ENCODE peak calls at places on chromosome 15, in five cellular contexts. G is PC-3, H is T-helper 2 cell, M is NCI-H2081, Y is colonic mucosa. A is an unnamed sample.
A peak's percentile ranks its signal among the peaks of the same experiment; 100 is the strongest.

GRCh38 chr15:80736571-80736970 is 41.5 kb downstream of the ABHD17C start:
- DNase-seq in M (peak; percentile 47), H (no peak), Y (no peak), G (no peak), A (peak; percentile 26)

GRCh38 chr15:73948982-73949381 is 22.7 kb downstream of the LOXL1 start:
- DNase-seq in G (no peak), Y (no peak), M (no peak), H (no peak), A (no peak)

GRCh38 chr15:94607176-94607654 is 375.9 kb downstream of the MCTP2 start:
- DNase-seq in G (no peak), Y (no peak), M (no peak), H (no peak), A (no peak)

GRCh38 chr15:31065824-31066223 is 35.7 kb downstream of the TRPM1 start:
- DNase-seq in Y (no peak), G (peak; percentile 52), H (no peak), M (no peak), A (no peak)

GRCh38 chr15:57213783-57214366 is 162.4 kb upstream of the CGNL1 start:
- DNase-seq in G (peak; percentile 55), M (peak; percentile 39), Y (no peak), H (no peak), A (peak; percentile 54)

GRCh38 chr15:31175484-31175883 is 74.0 kb upstream of the TRPM1 start:
- DNase-seq in Y (no peak), H (no peak), M (no peak), G (no peak), A (no peak)

GRCh38 chr15:99408236-99409096 is 157.2 kb downstream of the LRRC28 start:
- DNase-seq in G (no peak), H (no peak), M (no peak), Y (no peak), A (no peak)

GRCh38 chr15:101296418-101297405 is 1.7 kb upstream of the SNRPA1 start:
- DNase-seq in Y (no peak), M (no peak), G (peak; percentile 70), H (no peak), A (no peak)

GRCh38 chr15:58086479-58086878 is 21.0 kb upstream of the ALDH1A2 start:
- DNase-seq in G (peak; percentile 45), M (no peak), Y (no peak), H (no peak), A (no peak)

GRCh38 chr15:68885070-68885469 is 45.3 kb upstream of the SPESP1 start:
- DNase-seq in G (peak; percentile 90), M (no peak), H (no peak), Y (no peak), A (no peak)

GRCh38 chr15:51971353-51972133 is at the start of gene LEO1:
- DNase-seq in M (peak; percentile 95), H (peak; percentile 75), G (peak; percentile 94), Y (peak; percentile 94), A (peak; percentile 95)

GRCh38 chr15:39623550-39623931 is 42.7 kb downstream of the THBS1 start:
- DNase-seq in M (no peak), G (no peak), Y (no peak), H (no peak), A (no peak)

GRCh38 chr15:75591655-75592364 is 12.7 kb upstream of the PTPN9 start:
- DNase-seq in Y (no peak), H (no peak), G (no peak), M (no peak), A (no peak)

GRCh38 chr15:90049030-90049429 is 47.9 kb downstream of the ZNF710 start:
- DNase-seq in M (no peak), G (no peak), Y (no peak), H (no peak), A (no peak)

GRCh38 chr15:60004846-60005351 is 788 bp downstream of the FOXB1 start:
- DNase-seq in Y (no peak), M (peak; percentile 28), H (no peak), G (no peak), A (peak; percentile 71)

GRCh38 chr15:89681146-89681545 is 2.0 kb upstream of the PLIN1 start:
- DNase-seq in G (no peak), Y (peak; percentile 17), H (no peak), M (no peak), A (no peak)

GRCh38 chr15:64459382-64459781 is 996 bp upstream of the ZNF609 start:
- DNase-seq in H (no peak), G (no peak), Y (no peak), M (no peak), A (no peak)

GRCh38 chr15:39922450-39923092 is 2.5 kb upstream of the GPR176 start:
- DNase-seq in H (no peak), M (no peak), Y (no peak), G (no peak), A (no peak)

A was measured in NCI-H146.